ENCODE peak calls at places on chromosomes 12 and 14, in eight cellular contexts. K is neural progenitor cell; E is pancreas; C is effector CD4-positive, alpha-beta T cell; W is NCI-H2081; R is activated T-helper 1 cell treated with anti-CD3 and anti-CD28 coated beads, Interleukin-2, amount 50 U/mL, for 16 hours; F is activated naive CD4-positive, alpha-beta T cell treated with anti-CD3 and anti-CD28 coated beads, Interleukin-2, amount 50 U/mL, for 16 hours; U is T-helper 1 cell. V is an unnamed sample.

GRCh38 chr12:132176920-132177551 is 32.8 kb downstream of the NOC4L start:
- DNase-seq in K (no peak), E (no peak), C (no peak), W (no peak), R (no peak), F (no peak), U (no peak), V (no peak)

GRCh38 chr14:100617715-100618693 is 30.8 kb upstream of the BEGAIN start:
- DNase-seq in K (no peak), E (no peak), C (no peak), W (no peak), R (no peak), F (no peak), U (no peak), V (no peak)

GRCh38 chr14:59629384-59630158 is 53.0 kb upstream of the CCDC175 start:
- DNase-seq in K (no peak), E (no peak), C (no peak), W (peak; percentile 66), R (no peak), F (no peak), U (no peak), V (no peak)

GRCh38 chr14:38404616-38405015 is 148.7 kb upstream of the CLEC14A start:
- DNase-seq in K (no peak), E (no peak), C (no peak), W (no peak), R (no peak), F (no peak), U (no peak), V (no peak)

GRCh38 chr14:96424104-96424989 is 32.4 kb downstream of the AK7 start:
- DNase-seq in K (peak; percentile 85), E (no peak), C (peak; percentile 30), W (peak; percentile 77), R (no peak), F (peak; percentile 25), U (peak; percentile 16), V (no peak)

GRCh38 chr12:85947286-85947685 is 73.2 kb downstream of the NTS start:
- DNase-seq in K (no peak), E (no peak), C (no peak), W (no peak), R (no peak), F (no peak), U (no peak), V (no peak)

GRCh38 chr12:91640021-91640420 is 457.4 kb upstream of the DCN start:
- DNase-seq in K (no peak), E (no peak), C (no peak), W (no peak), R (no peak), F (no peak), U (no peak), V (no peak)

GRCh38 chr12:6391013-6391412 is 7.1 kb downstream of the LTBR start:
- DNase-seq in K (no peak), E (no peak), C (no peak), W (peak; percentile 4), R (no peak), F (no peak), U (no peak), V (no peak)

GRCh38 chr12:54195080-54195479 is 6.3 kb upstream of the SMUG1 start:
- DNase-seq in K (no peak), E (no peak), C (no peak), W (no peak), R (no peak), F (no peak), U (no peak), V (no peak)

GRCh38 chr12:89070603-89071002 is 281.7 kb downstream of the DUSP6 start:
- DNase-seq in K (no peak), E (no peak), C (no peak), W (no peak), R (no peak), F (peak; percentile 16), U (no peak), V (no peak)

GRCh38 chr14:95993768-95994592 is 45.2 kb upstream of the C14orf132 start:
- DNase-seq in K (peak; percentile 91), E (peak; percentile 9), C (peak; percentile 6), W (peak; percentile 71), R (no peak), F (no peak), U (peak; percentile 26), V (no peak)

GRCh38 chr12:111093428-111094142 is 173.2 kb upstream of the MYL2 start:
- DNase-seq in K (no peak), E (no peak), C (no peak), W (no peak), R (no peak), F (peak; percentile 43), U (no peak), V (no peak)

V was measured in central memory CD8-positive, alpha-beta T cell.